ENCODE peak calls at places on chromosome 4, in six cellular contexts. One of them, this sample, is unnamed.

GRCh38 chr4:24511371-24512063 is 72.8 kb downstream of the DHX15 start:
- DNase-seq in PC-9: no peak
- DNase-seq in GM23248: no peak
- DNase-seq in HCT116: no peak
- DNase-seq in PC-3: no peak
- DNase-seq in A549: no peak
- DNase-seq in this sample: peak

GRCh38 chr4:100008048-100008447 is 58.0 kb upstream of the H2AZ1 start:
- DNase-seq in PC-9: no peak
- DNase-seq in GM23248: peak
- DNase-seq in HCT116: no peak
- DNase-seq in PC-3: no peak
- DNase-seq in A549: peak
- DNase-seq in this sample: peak

GRCh38 chr4:168537556-168537955 is 40.7 kb downstream of the PALLD start:
- DNase-seq in PC-9: no peak
- DNase-seq in GM23248: peak
- DNase-seq in HCT116: no peak
- DNase-seq in PC-3: peak
- DNase-seq in A549: no peak
- DNase-seq in this sample: no peak

GRCh38 chr4:169009281-169010124 is 552 bp downstream of the CBR4 start:
- DNase-seq in PC-9: peak
- DNase-seq in GM23248: peak
- DNase-seq in HCT116: peak
- DNase-seq in PC-3: peak
- DNase-seq in A549: peak
- DNase-seq in this sample: peak

GRCh38 chr4:142406917-142407501 is 439.1 kb downstream of the INPP4B start:
- DNase-seq in PC-9: no peak
- DNase-seq in GM23248: peak
- DNase-seq in HCT116: no peak
- DNase-seq in PC-3: peak
- DNase-seq in A549: no peak
- DNase-seq in this sample: no peak

GRCh38 chr4:8560265-8561047 is 19.7 kb upstream of the GPR78 start:
- DNase-seq in PC-9: peak
- DNase-seq in GM23248: peak
- DNase-seq in HCT116: no peak
- DNase-seq in PC-3: peak
- DNase-seq in A549: peak
- DNase-seq in this sample: no peak

GRCh38 chr4:118888666-118889312 is at the start of gene SYNPO2:
- DNase-seq in PC-9: no peak
- DNase-seq in GM23248: peak
- DNase-seq in HCT116: peak
- DNase-seq in PC-3: peak
- DNase-seq in A549: peak
- DNase-seq in this sample: peak

GRCh38 chr4:74423101-74423500 is 21.8 kb upstream of the AREG start:
- DNase-seq in PC-9: no peak
- DNase-seq in GM23248: peak
- DNase-seq in HCT116: no peak
- DNase-seq in PC-3: peak
- DNase-seq in A549: peak
- DNase-seq in this sample: peak

GRCh38 chr4:98780111-98780549 is 121.7 kb upstream of the TSPAN5 start:
- DNase-seq in PC-9: no peak
- DNase-seq in GM23248: no peak
- DNase-seq in HCT116: no peak
- DNase-seq in PC-3: no peak
- DNase-seq in A549: no peak
- DNase-seq in this sample: peak

GRCh38 chr4:44678094-44679023 is at the start of gene GUF1:
- DNase-seq in PC-9: peak
- DNase-seq in GM23248: peak
- DNase-seq in HCT116: peak
- DNase-seq in PC-3: peak
- DNase-seq in A549: peak
- DNase-seq in this sample: peak

GRCh38 chr4:173420324-173420752 is 21.4 kb upstream of the SCRG1 start:
- DNase-seq in PC-9: no peak
- DNase-seq in GM23248: peak
- DNase-seq in HCT116: peak
- DNase-seq in PC-3: peak
- DNase-seq in A549: peak
- DNase-seq in this sample: peak

GRCh38 chr4:112282860-112283667 is 2.6 kb downstream of the TIFA start:
- DNase-seq in PC-9: no peak
- DNase-seq in GM23248: no peak
- DNase-seq in HCT116: no peak
- DNase-seq in PC-3: no peak
- DNase-seq in A549: no peak
- DNase-seq in this sample: no peak

GRCh38 chr4:158809611-158810486 is 41.0 kb downstream of the FNIP2 start:
- DNase-seq in PC-9: peak
- DNase-seq in GM23248: peak
- DNase-seq in HCT116: peak
- DNase-seq in PC-3: peak
- DNase-seq in A549: peak
- DNase-seq in this sample: peak

GRCh38 chr4:98994474-98995182 is 893 bp upstream of the METAP1 start:
- DNase-seq in PC-9: no peak
- DNase-seq in GM23248: peak
- DNase-seq in HCT116: no peak
- DNase-seq in PC-3: no peak
- DNase-seq in A549: peak
- DNase-seq in this sample: peak

GRCh38 chr4:57077550-57078311 is 32.5 kb downstream of the IGFBP7 start:
- DNase-seq in PC-9: peak
- DNase-seq in GM23248: peak
- DNase-seq in HCT116: no peak
- DNase-seq in PC-3: peak
- DNase-seq in A549: peak
- DNase-seq in this sample: peak

GRCh38 chr4:6290769-6291547 is 21.3 kb downstream of the WFS1 start:
- DNase-seq in PC-9: no peak
- DNase-seq in GM23248: no peak
- DNase-seq in HCT116: no peak
- DNase-seq in PC-3: no peak
- DNase-seq in A549: no peak
- DNase-seq in this sample: no peak

GRCh38 chr4:83217721-83218522 is 66.7 kb downstream of the COQ2 start:
- DNase-seq in PC-9: peak
- DNase-seq in GM23248: no peak
- DNase-seq in HCT116: no peak
- DNase-seq in PC-3: no peak
- DNase-seq in A549: no peak
- DNase-seq in this sample: no peak

GRCh38 chr4:154364012-154364863 is 127.4 kb downstream of the DCHS2 start:
- DNase-seq in PC-9: no peak
- DNase-seq in GM23248: no peak
- DNase-seq in HCT116: no peak
- DNase-seq in PC-3: no peak
- DNase-seq in A549: no peak
- DNase-seq in this sample: no peak

GRCh38 chr4:154366956-154367355 is 124.6 kb downstream of the DCHS2 start:
- DNase-seq in PC-9: no peak
- DNase-seq in GM23248: no peak
- DNase-seq in HCT116: no peak
- DNase-seq in PC-3: no peak
- DNase-seq in A549: no peak
- DNase-seq in this sample: no peak

GRCh38 chr4:154361450-154361849 is 130.1 kb downstream of the DCHS2 start:
- DNase-seq in PC-9: no peak
- DNase-seq in GM23248: no peak
- DNase-seq in HCT116: no peak
- DNase-seq in PC-3: no peak
- DNase-seq in A549: no peak
- DNase-seq in this sample: no peak
- H3K4me2 ChIP-seq in PC-9: no peak
- H3K4me2 ChIP-seq in GM23248: no peak
- H3K4me2 ChIP-seq in HCT116: no peak
- H3K4me2 ChIP-seq in PC-3: no peak
- H3K4me2 ChIP-seq in A549: no peak
- H3K4me2 ChIP-seq in this sample: no peak

DNA sequence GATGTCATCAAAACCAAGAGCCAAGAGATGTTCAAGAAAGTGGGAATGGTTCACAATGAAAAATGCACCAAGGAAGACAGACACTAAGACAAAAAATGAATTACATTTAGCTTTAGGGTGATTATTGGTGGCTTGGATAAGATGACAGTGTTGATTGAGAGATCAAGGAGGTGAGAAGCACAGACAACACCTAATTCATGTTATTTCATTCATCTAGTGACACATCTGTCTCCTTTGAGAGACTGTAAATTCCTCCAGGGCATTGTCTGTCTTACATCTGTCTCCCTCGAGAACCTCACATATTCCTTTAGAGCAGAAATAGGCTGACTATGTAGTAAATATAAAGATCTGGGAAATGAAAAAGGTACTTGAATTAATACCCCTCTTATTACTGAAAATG is 94.2 kb upstream of the SMIM31 start:
- DNase-seq in PC-9: no peak
- DNase-seq in GM23248: no peak
- DNase-seq in HCT116: no peak
- DNase-seq in PC-3: no peak
- DNase-seq in A549: no peak
- DNase-seq in this sample: no peak
- H3K4me2 ChIP-seq in PC-9: no peak
- H3K4me2 ChIP-seq in GM23248: no peak
- H3K4me2 ChIP-seq in HCT116: no peak
- H3K4me2 ChIP-seq in PC-3: no peak
- H3K4me2 ChIP-seq in A549: no peak
- H3K4me2 ChIP-seq in this sample: no peak

GRCh38 chr4:145278341-145279121 is 98.1 kb upstream of the OTUD4 start:
- DNase-seq in PC-9: no peak
- DNase-seq in GM23248: peak
- DNase-seq in HCT116: no peak
- DNase-seq in PC-3: peak
- DNase-seq in A549: no peak
- DNase-seq in this sample: peak
- H3K4me2 ChIP-seq in PC-9: no peak
- H3K4me2 ChIP-seq in GM23248: peak
- H3K4me2 ChIP-seq in HCT116: no peak
- H3K4me2 ChIP-seq in PC-3: peak
- H3K4me2 ChIP-seq in A549: no peak
- H3K4me2 ChIP-seq in this sample: peak

GRCh38 chr4:183987529-183987946 is 82.4 kb downstream of the STOX2 start:
- DNase-seq in PC-9: peak
- DNase-seq in GM23248: peak
- DNase-seq in HCT116: peak
- DNase-seq in PC-3: peak
- DNase-seq in A549: peak
- DNase-seq in this sample: peak
- H3K4me2 ChIP-seq in PC-9: peak
- H3K4me2 ChIP-seq in GM23248: peak
- H3K4me2 ChIP-seq in HCT116: peak
- H3K4me2 ChIP-seq in PC-3: peak
- H3K4me2 ChIP-seq in A549: peak
- H3K4me2 ChIP-seq in this sample: peak

GRCh38 chr4:160233141-160233540 is 1130.3 kb downstream of the RAPGEF2 start:
- DNase-seq in PC-9: no peak
- DNase-seq in GM23248: no peak
- DNase-seq in HCT116: no peak
- DNase-seq in PC-3: no peak
- DNase-seq in A549: no peak
- DNase-seq in this sample: no peak
- H3K4me2 ChIP-seq in PC-9: no peak
- H3K4me2 ChIP-seq in GM23248: no peak
- H3K4me2 ChIP-seq in HCT116: no peak
- H3K4me2 ChIP-seq in PC-3: no peak
- H3K4me2 ChIP-seq in A549: no peak
- H3K4me2 ChIP-seq in this sample: no peak

DNA sequence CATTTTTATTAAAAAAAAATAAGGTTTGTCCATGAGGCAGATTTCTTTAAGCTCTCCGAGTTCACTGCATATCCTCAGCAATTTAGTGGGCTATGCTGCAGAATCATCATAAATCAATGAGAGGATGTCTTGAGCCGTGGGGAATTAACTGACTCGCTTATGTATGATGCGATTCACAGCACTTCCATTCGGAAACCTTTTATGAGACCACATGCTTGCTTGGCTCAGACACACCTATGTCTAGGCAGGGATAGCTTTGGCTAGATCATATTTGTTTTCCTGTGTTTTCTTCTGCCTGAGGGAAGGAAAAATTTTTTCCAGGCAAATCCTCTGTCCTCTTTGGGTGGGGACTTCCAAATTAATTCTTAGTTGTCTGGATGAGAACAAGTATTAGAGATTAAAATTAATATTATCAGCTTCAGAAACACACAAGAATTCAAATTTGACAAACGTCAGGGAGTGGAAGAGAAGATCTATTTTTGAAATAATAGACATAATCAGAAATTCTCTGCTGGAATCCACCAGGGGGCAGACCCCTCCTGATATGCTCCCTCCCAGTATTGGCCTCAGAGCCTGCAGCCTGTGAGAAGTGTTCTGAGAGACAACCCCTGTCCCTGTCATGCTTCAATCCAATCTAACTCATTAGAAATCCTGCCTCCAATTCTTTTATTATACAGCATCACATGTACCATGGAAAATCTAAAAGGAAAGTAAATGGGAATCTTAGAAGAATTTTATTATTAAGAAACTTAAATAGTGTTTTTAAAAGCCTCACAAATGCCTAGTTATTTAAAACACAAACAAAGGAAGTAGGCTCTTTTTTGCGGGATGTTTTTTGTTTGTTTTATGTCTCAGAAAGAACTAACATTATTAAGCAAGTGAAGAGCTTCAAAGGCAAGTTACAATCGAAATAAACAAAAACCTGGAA is 345.1 kb upstream of the TACR3 start:
- DNase-seq in PC-9: no peak
- DNase-seq in GM23248: peak
- DNase-seq in HCT116: peak
- DNase-seq in PC-3: peak
- DNase-seq in A549: peak
- DNase-seq in this sample: no peak
- H3K4me2 ChIP-seq in PC-9: no peak
- H3K4me2 ChIP-seq in GM23248: no peak
- H3K4me2 ChIP-seq in HCT116: peak
- H3K4me2 ChIP-seq in PC-3: no peak
- H3K4me2 ChIP-seq in A549: no peak
- H3K4me2 ChIP-seq in this sample: no peak

DNA sequence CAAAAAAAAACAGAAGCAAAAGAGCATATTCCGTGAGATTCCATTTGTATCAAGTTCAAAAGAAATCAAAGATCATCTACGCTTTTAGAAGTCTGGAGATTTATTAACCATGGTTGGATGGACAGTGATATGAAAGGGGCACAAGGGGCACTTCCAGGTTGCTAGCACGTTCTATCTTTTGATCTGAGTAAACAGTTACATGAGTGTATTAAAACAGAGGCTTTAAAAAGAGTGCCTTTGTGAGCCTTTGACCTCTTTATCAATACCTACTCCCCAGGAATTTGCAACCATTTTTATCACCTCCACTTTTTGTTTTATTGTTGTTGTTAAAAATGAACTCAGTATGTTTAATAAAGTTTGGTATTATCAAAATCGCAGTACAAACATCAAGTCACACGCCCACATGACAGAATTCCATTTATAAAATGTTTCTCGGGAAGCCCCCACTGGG is 72.4 kb upstream of the UCP1 start:
- DNase-seq in PC-9: no peak
- DNase-seq in GM23248: no peak
- DNase-seq in HCT116: no peak
- DNase-seq in PC-3: no peak
- DNase-seq in A549: no peak
- DNase-seq in this sample: no peak
- H3K4me2 ChIP-seq in PC-9: no peak
- H3K4me2 ChIP-seq in GM23248: no peak
- H3K4me2 ChIP-seq in HCT116: no peak
- H3K4me2 ChIP-seq in PC-3: no peak
- H3K4me2 ChIP-seq in A549: no peak
- H3K4me2 ChIP-seq in this sample: no peak

GRCh38 chr4:145520172-145520571 is 38.5 kb downstream of the SMAD1 start:
- DNase-seq in PC-9: no peak
- DNase-seq in GM23248: no peak
- DNase-seq in HCT116: no peak
- DNase-seq in PC-3: no peak
- DNase-seq in A549: no peak
- DNase-seq in this sample: no peak
- H3K4me2 ChIP-seq in PC-9: no peak
- H3K4me2 ChIP-seq in GM23248: no peak
- H3K4me2 ChIP-seq in HCT116: no peak
- H3K4me2 ChIP-seq in PC-3: no peak
- H3K4me2 ChIP-seq in A549: no peak
- H3K4me2 ChIP-seq in this sample: no peak

This sample was measured in IMR-90.